ENCODE peak calls at places on chromosomes 2 and 18, in eight cellular contexts. One of them, this sample, is unnamed.

GRCh38 chr18:74353169-74353775 is 37.6 kb downstream of the C18orf63 start:
- DNase-seq in fibroblast of pulmonary artery: peak; percentile 88
- DNase-seq in H7: no peak
- DNase-seq in PC-3: peak; percentile 73
- DNase-seq in cardiac fibroblast: peak; percentile 88
- DNase-seq in right cardiac atrium: peak; percentile 61
- DNase-seq in iPS DF 6.9: no peak
- DNase-seq in colonic mucosa: peak; percentile 69
- DNase-seq in this sample: peak; percentile 38

GRCh38 chr2:2662037-2662846 is 331.2 kb upstream of the MYT1L start:
- DNase-seq in cardiac fibroblast: no peak
- DNase-seq in fibroblast of pulmonary artery: no peak
- DNase-seq in right cardiac atrium: peak; percentile 66
- DNase-seq in PC-3: no peak
- DNase-seq in colonic mucosa: peak; percentile 23
- DNase-seq in H7: no peak
- DNase-seq in iPS DF 6.9: no peak
- DNase-seq in this sample: no peak

GRCh38 chr2:71223767-71224333 is 3.1 kb downstream of the PAIP2B start:
- DNase-seq in H7: peak; percentile 53
- DNase-seq in PC-3: peak; percentile 74
- DNase-seq in cardiac fibroblast: peak; percentile 33
- DNase-seq in fibroblast of pulmonary artery: peak; percentile 42
- DNase-seq in right cardiac atrium: peak; percentile 81
- DNase-seq in colonic mucosa: peak; percentile 43
- DNase-seq in iPS DF 6.9: no peak
- DNase-seq in this sample: no peak

GRCh38 chr18:524496-524895 is 24.0 kb upstream of the COLEC12 start:
- DNase-seq in colonic mucosa: no peak
- DNase-seq in right cardiac atrium: no peak
- DNase-seq in H7: no peak
- DNase-seq in fibroblast of pulmonary artery: peak; percentile 79
- DNase-seq in PC-3: peak; percentile 23
- DNase-seq in iPS DF 6.9: no peak
- DNase-seq in cardiac fibroblast: peak; percentile 88
- DNase-seq in this sample: peak; percentile 69

GRCh38 chr2:237315170-237315880 is 98.6 kb downstream of the COL6A3 start:
- DNase-seq in H7: peak; percentile 40
- DNase-seq in cardiac fibroblast: peak; percentile 97
- DNase-seq in iPS DF 6.9: no peak
- DNase-seq in right cardiac atrium: peak; percentile 97
- DNase-seq in colonic mucosa: peak; percentile 54
- DNase-seq in fibroblast of pulmonary artery: peak; percentile 97
- DNase-seq in PC-3: no peak
- DNase-seq in this sample: peak; percentile 87

GRCh38 chr2:36635194-36635593 is 37.2 kb upstream of the FEZ2 start:
- DNase-seq in right cardiac atrium: no peak
- DNase-seq in cardiac fibroblast: peak; percentile 31
- DNase-seq in PC-3: no peak
- DNase-seq in H7: no peak
- DNase-seq in fibroblast of pulmonary artery: no peak
- DNase-seq in iPS DF 6.9: no peak
- DNase-seq in colonic mucosa: no peak
- DNase-seq in this sample: no peak

GRCh38 chr2:144943293-144943941 is 423.5 kb upstream of the ZEB2 start:
- DNase-seq in iPS DF 6.9: no peak
- DNase-seq in cardiac fibroblast: no peak
- DNase-seq in H7: no peak
- DNase-seq in fibroblast of pulmonary artery: no peak
- DNase-seq in PC-3: no peak
- DNase-seq in right cardiac atrium: no peak
- DNase-seq in colonic mucosa: no peak
- DNase-seq in this sample: no peak

GRCh38 chr18:76006151-76006550 is 488.9 kb downstream of the ZNF516 start:
- DNase-seq in colonic mucosa: no peak
- DNase-seq in iPS DF 6.9: no peak
- DNase-seq in right cardiac atrium: no peak
- DNase-seq in fibroblast of pulmonary artery: no peak
- DNase-seq in PC-3: no peak
- DNase-seq in cardiac fibroblast: no peak
- DNase-seq in H7: no peak
- DNase-seq in this sample: no peak

GRCh38 chr2:134782792-134783191 is 55.6 kb upstream of the ACMSD start:
- DNase-seq in iPS DF 6.9: no peak
- DNase-seq in colonic mucosa: no peak
- DNase-seq in PC-3: no peak
- DNase-seq in right cardiac atrium: no peak
- DNase-seq in cardiac fibroblast: peak; percentile 19
- DNase-seq in fibroblast of pulmonary artery: peak; percentile 23
- DNase-seq in H7: peak; percentile 22
- DNase-seq in this sample: peak; percentile 18

GRCh38 chr18:46630160-46630559 is 26.9 kb downstream of the LOXHD1 start:
- DNase-seq in iPS DF 6.9: no peak
- DNase-seq in fibroblast of pulmonary artery: no peak
- DNase-seq in colonic mucosa: no peak
- DNase-seq in PC-3: peak; percentile 1
- DNase-seq in cardiac fibroblast: no peak
- DNase-seq in H7: no peak
- DNase-seq in right cardiac atrium: no peak
- DNase-seq in this sample: no peak

GRCh38 chr2:70616168-70616694 is 62.6 kb upstream of the TGFA start:
- DNase-seq in colonic mucosa: peak; percentile 34
- DNase-seq in fibroblast of pulmonary artery: no peak
- DNase-seq in PC-3: peak; percentile 86
- DNase-seq in right cardiac atrium: no peak
- DNase-seq in H7: no peak
- DNase-seq in cardiac fibroblast: no peak
- DNase-seq in iPS DF 6.9: no peak
- DNase-seq in this sample: no peak

GRCh38 chr2:142586693-142587432 is 290.6 kb upstream of the KYNU start:
- DNase-seq in PC-3: no peak
- DNase-seq in fibroblast of pulmonary artery: no peak
- DNase-seq in colonic mucosa: no peak
- DNase-seq in cardiac fibroblast: no peak
- DNase-seq in right cardiac atrium: no peak
- DNase-seq in iPS DF 6.9: no peak
- DNase-seq in H7: no peak
- DNase-seq in this sample: no peak

GRCh38 chr18:13539843-13540535 is 186.4 kb downstream of the FAM210A start:
- DNase-seq in right cardiac atrium: peak; percentile 44
- DNase-seq in H7: no peak
- DNase-seq in cardiac fibroblast: no peak
- DNase-seq in fibroblast of pulmonary artery: no peak
- DNase-seq in colonic mucosa: no peak
- DNase-seq in iPS DF 6.9: no peak
- DNase-seq in PC-3: no peak
- DNase-seq in this sample: no peak

GRCh38 chr2:15733867-15734765 is 142.4 kb downstream of the DDX1 start:
- DNase-seq in cardiac fibroblast: peak; percentile 57
- DNase-seq in right cardiac atrium: no peak
- DNase-seq in H7: no peak
- DNase-seq in fibroblast of pulmonary artery: peak; percentile 39
- DNase-seq in iPS DF 6.9: no peak
- DNase-seq in PC-3: peak; percentile 7
- DNase-seq in colonic mucosa: no peak
- DNase-seq in this sample: peak; percentile 19

GRCh38 chr2:65033178-65033577 is 23.0 kb upstream of the CEP68 start:
- DNase-seq in iPS DF 6.9: no peak
- DNase-seq in cardiac fibroblast: peak; percentile 10
- DNase-seq in fibroblast of pulmonary artery: peak; percentile 24
- DNase-seq in colonic mucosa: no peak
- DNase-seq in right cardiac atrium: no peak
- DNase-seq in H7: no peak
- DNase-seq in PC-3: peak; percentile 39
- DNase-seq in this sample: no peak

GRCh38 chr18:55013685-55014084 is 54.4 kb upstream of the CCDC68 start:
- DNase-seq in cardiac fibroblast: no peak
- DNase-seq in iPS DF 6.9: no peak
- DNase-seq in colonic mucosa: no peak
- DNase-seq in right cardiac atrium: no peak
- DNase-seq in PC-3: no peak
- DNase-seq in fibroblast of pulmonary artery: no peak
- DNase-seq in H7: no peak
- DNase-seq in this sample: no peak

DNA sequence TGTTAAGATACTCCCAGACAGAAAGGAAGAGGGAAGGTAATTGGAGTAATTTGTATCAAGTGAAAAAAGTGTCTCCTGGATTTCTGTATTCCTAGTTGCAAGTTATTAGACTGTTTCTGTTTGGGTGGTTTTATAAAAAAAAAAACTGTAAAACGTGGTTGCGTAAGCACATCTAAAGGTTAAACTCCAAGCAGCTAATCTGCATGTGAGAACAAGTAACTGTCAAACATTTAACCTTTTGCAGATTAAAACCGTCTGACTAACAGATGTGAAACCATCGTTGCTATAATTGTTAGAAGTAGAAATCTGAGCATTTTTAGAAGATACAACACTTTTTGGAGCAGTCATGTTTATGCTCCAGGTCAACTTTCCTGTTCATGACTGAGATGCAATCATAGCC is 72.3 kb downstream of the AFF3 start:
- DNase-seq in PC-3: no peak
- DNase-seq in cardiac fibroblast: peak; percentile 2
- DNase-seq in H7: no peak
- DNase-seq in colonic mucosa: no peak
- DNase-seq in right cardiac atrium: no peak
- DNase-seq in iPS DF 6.9: no peak
- DNase-seq in fibroblast of pulmonary artery: no peak
- DNase-seq in this sample: no peak
- H3K4me3 ChIP-seq in PC-3: no peak overlapping the region
- H3K4me3 ChIP-seq in cardiac fibroblast: no peak overlapping the region
- H3K4me3 ChIP-seq in H7: no peak overlapping the region
- H3K4me3 ChIP-seq in colonic mucosa: no peak overlapping the region
- H3K4me3 ChIP-seq in right cardiac atrium: no peak overlapping the region
- H3K4me3 ChIP-seq in iPS DF 6.9: no peak overlapping the region
- H3K4me3 ChIP-seq in fibroblast of pulmonary artery: no peak overlapping the region
- H3K4me3 ChIP-seq in this sample: no peak overlapping the region

DNA sequence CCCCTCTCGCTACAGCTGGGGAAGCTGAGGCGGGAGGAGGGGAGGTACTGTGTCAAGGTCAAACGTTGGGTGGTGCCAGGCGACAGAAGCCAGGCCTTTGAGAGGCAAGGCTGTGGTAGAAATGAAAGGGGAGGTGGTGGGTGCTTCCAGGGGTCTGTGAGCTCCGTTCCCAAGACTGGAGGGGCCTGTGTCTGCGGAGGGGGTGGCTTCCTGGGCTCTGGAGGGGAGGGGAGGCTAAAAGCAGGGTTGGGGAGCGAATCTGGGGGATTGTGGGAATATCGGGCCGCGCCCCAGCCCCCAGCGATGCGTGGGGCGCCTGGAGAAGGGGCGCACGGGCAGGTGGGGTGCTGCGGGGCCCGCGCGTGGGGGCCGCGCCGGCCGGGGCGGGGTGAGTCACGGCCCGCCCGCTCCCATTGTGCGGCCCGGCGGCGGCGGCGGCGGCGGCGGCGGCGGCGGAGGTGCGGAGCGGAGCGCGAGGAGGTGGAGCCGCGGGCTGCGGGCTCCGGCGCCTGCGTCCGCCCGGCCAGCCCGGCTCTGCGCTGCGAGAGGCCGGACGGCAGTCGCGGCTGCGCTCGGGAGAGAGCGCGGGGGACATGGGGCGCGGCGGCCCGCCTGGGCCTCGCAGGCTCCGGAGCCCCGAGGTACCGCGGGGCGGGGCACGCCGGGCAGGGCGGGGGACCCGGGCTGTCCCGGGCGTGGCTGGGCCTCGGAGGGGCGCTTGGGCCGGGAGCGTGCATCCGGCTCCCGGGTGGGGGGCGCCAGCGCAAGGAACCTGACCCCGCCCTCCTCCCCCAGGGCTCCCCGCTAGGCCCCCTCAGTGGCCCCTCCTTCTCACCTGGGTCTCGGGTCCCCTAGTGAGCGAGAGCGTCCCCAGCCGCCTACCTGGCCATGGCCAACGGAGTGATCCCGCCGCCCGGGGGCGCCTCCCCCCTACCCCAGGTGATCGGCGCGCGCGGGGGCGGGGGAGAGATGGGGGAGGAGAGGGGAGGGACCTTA is at the start of gene SLC4A3:
- DNase-seq in right cardiac atrium: peak; percentile 72
- DNase-seq in PC-3: peak; percentile 51
- DNase-seq in iPS DF 6.9: no peak
- DNase-seq in cardiac fibroblast: peak; percentile 46
- DNase-seq in fibroblast of pulmonary artery: peak; percentile 25
- DNase-seq in H7: peak; percentile 95
- DNase-seq in colonic mucosa: no peak
- DNase-seq in this sample: no peak
- H3K4me3 ChIP-seq in right cardiac atrium: peak within 1 kb of the TSS; percentile 62
- H3K4me3 ChIP-seq in PC-3: peak within 1 kb of the TSS; percentile 82
- H3K4me3 ChIP-seq in iPS DF 6.9: peak within 1 kb of the TSS; percentile 61
- H3K4me3 ChIP-seq in cardiac fibroblast: peak within 1 kb of the TSS; percentile 55
- H3K4me3 ChIP-seq in fibroblast of pulmonary artery: peak within 1 kb of the TSS; percentile 52
- H3K4me3 ChIP-seq in H7: peak within 1 kb of the TSS; percentile 60
- H3K4me3 ChIP-seq in colonic mucosa: peak within 1 kb of the TSS; percentile 33
- H3K4me3 ChIP-seq in this sample: peak within 1 kb of the TSS; percentile 64

DNA sequence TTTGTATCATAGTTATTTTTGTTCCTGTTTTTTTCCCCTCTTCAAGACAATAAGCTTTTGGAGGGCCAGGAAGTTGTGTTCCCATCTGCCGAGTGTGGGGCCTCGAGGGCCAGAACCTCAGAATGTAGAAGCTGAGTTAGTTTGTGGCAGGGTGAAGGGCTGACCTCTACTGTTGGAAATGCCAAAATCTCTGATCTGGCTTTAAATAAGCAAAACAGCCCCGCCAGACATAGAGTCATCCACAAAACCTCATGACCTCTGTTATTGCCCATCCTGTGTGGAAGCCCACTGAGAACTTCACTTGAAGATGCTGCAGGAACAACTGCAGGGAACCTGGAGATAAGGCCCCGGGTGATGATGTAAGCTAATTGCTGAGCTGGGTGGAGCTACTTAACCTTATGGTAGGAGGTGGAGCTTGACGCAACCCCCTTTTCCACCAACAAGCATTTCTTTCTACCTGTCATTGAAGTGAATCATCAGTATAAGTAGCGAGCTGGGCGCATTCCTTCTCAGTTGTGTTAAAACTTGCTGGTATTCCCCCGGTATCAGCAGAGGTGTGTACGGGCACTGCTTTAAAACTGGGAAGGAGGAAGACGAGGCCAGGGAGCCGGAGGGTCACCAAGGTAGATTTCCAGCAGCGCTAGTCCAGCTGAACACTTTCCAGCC is 177.2 kb downstream of the NEDD4L start:
- DNase-seq in colonic mucosa: peak; percentile 85
- DNase-seq in PC-3: peak; percentile 96
- DNase-seq in fibroblast of pulmonary artery: peak; percentile 48
- DNase-seq in right cardiac atrium: no peak
- DNase-seq in cardiac fibroblast: peak; percentile 42
- DNase-seq in H7: peak; percentile 32
- DNase-seq in iPS DF 6.9: no peak
- DNase-seq in this sample: no peak
- H3K4me3 ChIP-seq in colonic mucosa: peak overlapping the region; percentile 19
- H3K4me3 ChIP-seq in PC-3: peak overlapping the region; percentile 93
- H3K4me3 ChIP-seq in fibroblast of pulmonary artery: no peak overlapping the region
- H3K4me3 ChIP-seq in right cardiac atrium: no peak overlapping the region
- H3K4me3 ChIP-seq in cardiac fibroblast: no peak overlapping the region
- H3K4me3 ChIP-seq in H7: no peak overlapping the region
- H3K4me3 ChIP-seq in iPS DF 6.9: no peak overlapping the region
- H3K4me3 ChIP-seq in this sample: no peak overlapping the region

DNA sequence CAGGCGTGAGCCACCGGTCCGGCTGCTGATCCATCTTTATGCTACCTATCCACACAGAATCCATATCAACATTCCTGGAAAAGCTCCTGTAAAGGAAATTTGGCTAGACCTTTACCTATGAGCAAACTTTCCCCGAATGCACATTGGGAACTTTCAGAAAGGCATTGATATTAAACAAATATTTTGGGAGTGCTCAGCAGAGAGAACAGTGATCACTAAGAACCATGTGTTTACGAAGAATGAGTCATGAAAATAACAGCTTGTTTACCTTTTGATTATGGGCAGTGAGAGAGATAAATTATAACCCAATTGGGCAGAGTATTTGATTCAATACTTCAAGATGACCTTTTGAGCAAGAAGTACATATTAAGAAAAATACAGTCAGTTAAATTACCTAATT is 189.7 kb upstream of the CDH2 start:
- DNase-seq in H7: no peak
- DNase-seq in PC-3: peak; percentile 81
- DNase-seq in iPS DF 6.9: no peak
- DNase-seq in fibroblast of pulmonary artery: no peak
- DNase-seq in cardiac fibroblast: no peak
- DNase-seq in right cardiac atrium: no peak
- DNase-seq in colonic mucosa: no peak
- DNase-seq in this sample: no peak
- H3K4me3 ChIP-seq in H7: no peak overlapping the region
- H3K4me3 ChIP-seq in PC-3: no peak overlapping the region
- H3K4me3 ChIP-seq in iPS DF 6.9: no peak overlapping the region
- H3K4me3 ChIP-seq in fibroblast of pulmonary artery: no peak overlapping the region
- H3K4me3 ChIP-seq in cardiac fibroblast: no peak overlapping the region
- H3K4me3 ChIP-seq in right cardiac atrium: no peak overlapping the region
- H3K4me3 ChIP-seq in colonic mucosa: no peak overlapping the region
- H3K4me3 ChIP-seq in this sample: no peak overlapping the region